ENCODE peak calls at places on chromosomes 12 and 14, in eight cellular contexts. M is GM20000, S is psoas muscle, B is AG09309, E is GM10248, T is choroid plexus epithelial cell, O is brain microvascular endothelial cell, U is AG04450. N is an unnamed sample.

GRCh38 chr12:124281309-124281708 is 13.6 kb upstream of the RFLNA start:
- DNase-seq in M (no peak), T (no peak), O (no peak), B (no peak), S (no peak), E (no peak), U (no peak), N (no peak)

GRCh38 chr12:105670664-105671063 is 340.2 kb downstream of the C12orf75 start:
- DNase-seq in T (peak), S (no peak), M (no peak), E (no peak), B (peak), O (no peak), U (no peak), N (no peak)

GRCh38 chr14:33477752-33478151 is 473.1 kb downstream of the EGLN3 start:
- DNase-seq in T (no peak), B (no peak), S (no peak), E (no peak), U (no peak), O (no peak), M (no peak), N (no peak)

GRCh38 chr12:20432290-20432689 is 64.0 kb downstream of the PDE3A start:
- DNase-seq in B (no peak), E (no peak), M (no peak), O (no peak), S (no peak), T (no peak), U (no peak), N (no peak)

GRCh38 chr14:102184678-102185040 is 45.0 kb downstream of the WDR20 start:
- DNase-seq in O (no peak), S (no peak), E (no peak), B (no peak), U (no peak), M (no peak), T (no peak), N (no peak)

GRCh38 chr12:23099604-23100003 is 474.6 kb downstream of the ETNK1 start:
- DNase-seq in O (no peak), U (no peak), M (no peak), B (no peak), T (peak), S (no peak), E (no peak), N (no peak)

GRCh38 chr12:40474630-40475029 is 217.6 kb upstream of the CNTN1 start:
- DNase-seq in T (no peak), S (no peak), E (no peak), M (no peak), B (no peak), U (no peak), O (no peak), N (no peak)

GRCh38 chr12:59689776-59690175 is 93.9 kb downstream of the SLC16A7 start:
- DNase-seq in T (no peak), S (no peak), O (no peak), E (no peak), B (no peak), M (no peak), U (no peak), N (no peak)

GRCh38 chr12:38892090-38892786 is 13.2 kb downstream of the CPNE8 start:
- DNase-seq in T (peak), S (no peak), U (no peak), M (no peak), E (no peak), B (no peak), O (no peak), N (no peak)

GRCh38 chr12:15733136-15733535 is 56.1 kb downstream of the EPS8 start:
- DNase-seq in M (no peak), O (no peak), E (no peak), T (no peak), S (no peak), U (no peak), B (no peak), N (no peak)

GRCh38 chr14:76951149-76951548 is 77.4 kb downstream of the IRF2BPL start:
- DNase-seq in O (no peak), T (no peak), B (no peak), S (no peak), M (no peak), E (no peak), U (no peak), N (no peak)

GRCh38 chr12:102483466-102483865 is 3.1 kb upstream of the IGF1 start:
- DNase-seq in B (no peak), O (no peak), E (peak), T (no peak), U (no peak), S (no peak), M (peak), N (peak)

GRCh38 chr12:131087302-131087818 is 133.7 kb downstream of the ADGRD1 start:
- DNase-seq in B (no peak), O (no peak), S (peak), M (no peak), E (no peak), U (no peak), T (no peak), N (no peak)

GRCh38 chr14:104893435-104894207 is 28.6 kb downstream of the CEP170B start:
- DNase-seq in B (no peak), M (no peak), O (no peak), U (no peak), S (peak), E (no peak), T (no peak), N (no peak)

GRCh38 chr14:103748539-103748867 is 32.9 kb downstream of the ZFYVE21 start:
- DNase-seq in S (no peak), O (no peak), M (no peak), B (no peak), T (no peak), E (no peak), U (no peak), N (no peak)

GRCh38 chr12:99192489-99192888 is 455.1 kb upstream of the GARIN6 start:
- DNase-seq in U (no peak), S (no peak), T (no peak), B (no peak), M (no peak), E (no peak), O (no peak), N (no peak)

GRCh38 chr12:123264642-123265041 is 7.0 kb downstream of the CDK2AP1 start:
- DNase-seq in B (no peak), E (peak), O (no peak), M (peak), U (no peak), S (no peak), T (no peak), N (no peak)

GRCh38 chr14:106442857-106443256 is 916.5 kb downstream of the TMEM121 start:
- DNase-seq in T (no peak), U (no peak), M (peak), E (peak), O (no peak), B (no peak), S (no peak), N (no peak)

GRCh38 chr14:88553886-88554457 is 835 bp downstream of the PTPN21 start:
- DNase-seq in E (no peak), M (no peak), S (no peak), O (no peak), T (peak), U (no peak), B (no peak), N (no peak)

GRCh38 chr12:64186789-64187188 is 35.3 kb downstream of the KICS2 start:
- DNase-seq in U (no peak), T (peak), S (no peak), O (peak), B (no peak), M (peak), E (peak), N (no peak)

GRCh38 chr12:26204612-26205289 is 9.4 kb downstream of the SSPN start:
- DNase-seq in M (no peak), B (no peak), S (peak), O (no peak), T (peak), U (no peak), E (no peak), N (no peak)

GRCh38 chr14:76589246-76589645 is 172.0 kb upstream of the VASH1 start:
- DNase-seq in M (no peak), O (no peak), S (no peak), B (no peak), E (no peak), U (no peak), T (no peak), N (no peak)

GRCh38 chr12:129941646-129942045 is 37.8 kb upstream of the TMEM132D start:
- DNase-seq in S (no peak), T (no peak), M (no peak), O (no peak), B (no peak), U (no peak), E (no peak), N (no peak)

GRCh38 chr12:93582351-93582750 is 9.9 kb downstream of the SOCS2 start:
- DNase-seq in U (no peak), B (no peak), M (no peak), S (no peak), E (no peak), O (no peak), T (no peak), N (no peak)

GRCh38 chr12:111766608-111767361 is at the start of gene ALDH2:
- DNase-seq in U (no peak), T (peak), B (no peak), S (peak), E (no peak), O (no peak), M (peak), N (no peak)
- TF ChIP-seq CTCF in U (no peak), T (no peak), B (no peak), S (no peak), E (no peak), O (no peak), M (no peak), N (no peak)

GRCh38 chr12:119804011-119804641 is 73.0 kb downstream of the CIT start:
- DNase-seq in S (peak), E (no peak), O (peak), B (no peak), T (peak), M (no peak), U (no peak), N (no peak)

GRCh38 chr12:119802472-119802871 is 74.6 kb downstream of the CIT start:
- DNase-seq in E (no peak), U (no peak), B (peak), O (no peak), M (no peak), T (peak), S (peak), N (no peak)

GRCh38 chr12:119807380-119807779 is 69.7 kb downstream of the CIT start:
- DNase-seq in B (no peak), U (no peak), O (no peak), T (no peak), E (no peak), S (no peak), M (no peak), N (no peak)

GRCh38 chr12:119808441-119808840 is 68.7 kb downstream of the CIT start:
- DNase-seq in O (no peak), M (no peak), T (no peak), S (no peak), B (peak), E (no peak), U (no peak), N (no peak)

DNA sequence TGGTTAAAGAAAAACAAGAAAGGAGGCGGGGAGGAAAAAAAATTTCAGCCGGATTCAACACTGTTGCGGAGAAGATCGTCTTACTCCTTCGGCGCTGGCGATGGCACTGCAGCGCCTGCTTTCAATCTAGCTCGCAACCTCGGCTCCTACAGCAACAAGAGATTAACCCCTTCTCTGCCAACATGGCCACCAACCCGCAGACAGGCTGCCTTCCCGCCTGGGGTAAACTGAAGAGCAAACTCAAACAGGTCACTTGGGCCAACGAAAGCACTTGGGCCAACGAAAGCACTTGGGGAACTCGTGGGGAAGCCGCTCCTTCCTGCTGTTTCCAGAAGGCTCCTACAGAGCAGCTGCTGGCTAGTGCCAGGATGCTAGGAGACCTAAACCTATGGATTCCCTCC is 73.7 kb downstream of the CIT start:
- DNase-seq in E (no peak), B (peak), T (peak), O (peak), M (no peak), S (peak), U (no peak), N (no peak)
- TF ChIP-seq CTCF in E (no peak), B (peak), T (peak), O (peak), M (no peak), S (no peak), U (no peak), N (no peak)

DNA sequence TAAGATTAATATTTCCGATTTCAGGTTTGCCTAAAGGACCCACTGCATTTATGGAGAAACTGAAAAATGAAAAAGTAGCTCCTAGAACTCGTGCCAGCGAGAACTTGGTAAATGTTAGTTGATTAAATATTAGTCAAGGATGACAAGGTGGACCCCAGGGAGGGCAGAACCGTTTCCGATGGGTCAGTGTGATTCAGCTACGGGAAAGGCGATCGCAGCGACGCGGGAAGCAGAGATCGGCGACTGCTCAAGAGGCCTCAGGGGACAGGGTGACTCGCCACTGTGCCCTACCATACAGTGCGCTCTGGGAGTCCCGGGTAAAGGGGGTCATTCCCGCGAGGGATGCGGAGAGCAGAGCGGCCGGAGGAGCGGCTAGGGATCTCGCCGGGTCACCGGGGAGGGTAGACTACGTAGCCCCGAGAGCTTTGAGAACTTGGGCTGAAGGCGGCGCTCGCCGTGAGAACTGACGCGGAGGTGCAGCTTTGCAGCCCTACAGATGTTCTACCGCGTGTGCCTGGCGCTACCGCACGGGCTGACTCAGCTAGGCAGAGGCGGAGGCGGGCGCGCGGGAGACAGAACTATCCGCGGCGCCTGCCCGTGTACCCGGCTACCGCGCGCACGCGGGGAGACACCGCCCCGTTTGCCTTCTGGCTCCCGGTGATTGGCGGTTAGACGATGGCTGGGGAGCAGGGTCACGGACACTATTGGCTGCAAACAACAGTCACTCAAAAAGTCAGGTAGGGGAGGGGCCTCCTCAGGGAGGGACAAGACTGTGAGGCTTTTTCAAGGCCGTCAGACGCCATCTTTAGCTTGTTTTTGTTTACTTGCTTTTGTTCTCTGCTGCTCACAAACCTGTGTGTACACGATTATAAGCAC is 3.2 kb downstream of the C14orf93 start:
- DNase-seq in B (peak), T (peak), S (peak), U (peak), M (peak), O (peak), E (peak), N (peak)
- TF ChIP-seq CTCF in B (peak), T (peak), S (peak), U (peak), M (no peak), O (peak), E (no peak), N (peak)

GRCh38 chr14:24275524-24276139 is 4.2 kb upstream of the RABGGTA start:
- DNase-seq in O (no peak), U (no peak), E (no peak), M (no peak), B (no peak), T (no peak), S (no peak), N (no peak)

GRCh38 chr14:24277606-24278321 is 6.4 kb upstream of the RABGGTA start:
- DNase-seq in E (no peak), T (no peak), M (no peak), O (no peak), S (no peak), B (no peak), U (no peak), N (no peak)

GRCh38 chr14:24280797-24281460 is 9.5 kb upstream of the RABGGTA start:
- DNase-seq in S (no peak), B (no peak), E (no peak), O (no peak), T (no peak), U (no peak), M (no peak), N (no peak)

GRCh38 chr14:24282736-24283135 is 11.3 kb upstream of the RABGGTA start:
- DNase-seq in T (no peak), O (no peak), U (no peak), E (no peak), M (no peak), S (no peak), B (no peak), N (no peak)

GRCh38 chr14:24279301-24280186 is 8.1 kb upstream of the RABGGTA start:
- DNase-seq in O (no peak), M (peak), B (no peak), S (no peak), E (peak), U (no peak), T (no peak), N (no peak)
- TF ChIP-seq CTCF in O (peak), M (peak), B (peak), S (no peak), E (peak), U (peak), T (peak), N (peak)

N was measured in GM12864.